ENCODE peak calls at places on chromosome 1, in five cellular contexts. B is stimulated activated CD4-positive, alpha-beta T cell treated with anti-CD3 and anti-CD28 coated beads, Interleukin-12 subunit alpha, Interleukin-12 subunit beta, amount 100 ng/mL, for 48 hours; P is stimulated activated CD8-positive, alpha-beta memory T cell treated with anti-CD3 and anti-CD28 coated beads, Interleukin-2, amount 100 ng/mL, for 1 hour; H is stomach; L is NCI-H1417. K is an unnamed sample.

GRCh38 chr1:37763791-37764741 is 854 bp downstream of the EPHA10 start:
- DNase-seq in B (no peak), H (no peak), P (no peak), L (peak; percentile 56), K (no peak)

GRCh38 chr1:22880174-22880601 is 92.5 kb downstream of the LACTBL1 start:
- DNase-seq in L (no peak), B (no peak), H (no peak), P (no peak), K (no peak)

GRCh38 chr1:160767417-160768294 is 28.3 kb upstream of the LY9 start:
- DNase-seq in B (peak; percentile 36), L (no peak), P (no peak), H (no peak), K (no peak)

GRCh38 chr1:26289158-26290059 is 9.5 kb downstream of the SH3BGRL3 start:
- DNase-seq in B (no peak), L (no peak), H (peak; percentile 46), P (no peak), K (no peak)

GRCh38 chr1:160093624-160094290 is 4.7 kb downstream of the IGSF8 start:
- DNase-seq in L (no peak), P (no peak), B (no peak), H (no peak), K (no peak)

GRCh38 chr1:111197598-111198289 is 2.7 kb downstream of the DENND2D start:
- DNase-seq in P (no peak), H (no peak), L (no peak), B (peak; percentile 47), K (no peak)

GRCh38 chr1:168794057-168794456 is 65.1 kb upstream of the DPT start:
- DNase-seq in P (no peak), L (no peak), B (no peak), H (no peak), K (no peak)

GRCh38 chr1:37035828-37036666 is 1.7 kb upstream of the GRIK3 start:
- DNase-seq in H (no peak), L (peak; percentile 89), B (no peak), P (no peak), K (peak; percentile 92)

GRCh38 chr1:111733183-111733995 is 5.8 kb downstream of the INKA2 start:
- DNase-seq in B (no peak), L (no peak), P (no peak), H (no peak), K (peak; percentile 63)

GRCh38 chr1:228424685-228425660 is 8.3 kb upstream of the TRIM17 start:
- DNase-seq in B (no peak), P (no peak), H (no peak), L (no peak), K (no peak)

GRCh38 chr1:115654125-115654524 is 12.4 kb downstream of the VANGL1 start:
- DNase-seq in B (no peak), P (no peak), H (no peak), L (no peak), K (no peak)

GRCh38 chr1:25006770-25007169 is 76.7 kb upstream of the RUNX3 start:
- DNase-seq in P (no peak), B (no peak), H (peak; percentile 50), L (peak; percentile 64), K (no peak)

GRCh38 chr1:185367218-185367617 is 50.2 kb upstream of the IVNS1ABP start:
- DNase-seq in H (no peak), L (no peak), P (no peak), B (no peak), K (no peak)

K was measured in CMK.